ENCODE peak calls at places on chromosomes 1 and 21, in nine cellular contexts. I is T-helper 17 cell; S is Right ventricle myocardium superior; K is activated CD4-positive, alpha-beta T cell treated with anti-CD3 and anti-CD28 coated beads for 36 hours; D is CD4-positive, CD25-positive, alpha-beta regulatory T cell; O is HTR-8/SVneo; Z is stimulated activated effector memory CD8-positive, alpha-beta T cell treated with anti-CD3 and anti-CD28 coated beads, Interleukin-12 subunit alpha, Interleukin-12 subunit beta, amount 100 ng/mL, for 72 hours; Q is stimulated activated CD4-positive, alpha-beta T cell treated with anti-CD3 and anti-CD28 coated beads, Interleukin-2, amount 100 ng/mL, for 48 hours; R is non-pigmented ciliary epithelial cell. A is an unnamed sample.

GRCh38 chr1:22680736-22681135 is 27.7 kb downstream of the C1QB start:
- DNase-seq in I (no peak), S (no peak), K (no peak), D (no peak), O (no peak), Z (no peak), Q (no peak), R (no peak), A (no peak)

GRCh38 chr21:37098756-37099155 is 25.7 kb downstream of the TTC3 start:
- DNase-seq in I (no peak), S (no peak), K (no peak), D (no peak), O (no peak), Z (no peak), Q (no peak), R (no peak), A (no peak)

GRCh38 chr1:237879195-237879594 is 11.5 kb downstream of the ZP4 start:
- DNase-seq in I (no peak), S (no peak), K (no peak), D (no peak), O (peak; percentile 64), Z (no peak), Q (no peak), R (peak; percentile 38), A (no peak)

GRCh38 chr1:169726851-169727250 is 7.0 kb downstream of the SELE start:
- DNase-seq in I (no peak), S (no peak), K (no peak), D (no peak), O (no peak), Z (no peak), Q (no peak), R (no peak), A (no peak)

GRCh38 chr1:172405912-172406311 is 14.6 kb upstream of the C1orf105 start:
- DNase-seq in I (no peak), S (no peak), K (no peak), D (no peak), O (no peak), Z (no peak), Q (no peak), R (no peak), A (no peak)

GRCh38 chr21:46037338-46038325 is 56.1 kb downstream of the COL6A1 start:
- DNase-seq in I (no peak), S (no peak), K (no peak), D (no peak), O (no peak), Z (no peak), Q (no peak), R (no peak), A (no peak)

GRCh38 chr1:248886237-248886895 is 19.7 kb upstream of the PGBD2 start:
- DNase-seq in I (no peak), S (no peak), K (no peak), D (no peak), O (no peak), Z (peak; percentile 8), Q (no peak), R (no peak), A (no peak)

GRCh38 chr1:15681346-15682290 is 2.5 kb upstream of the PLEKHM2 start:
- DNase-seq in I (no peak), S (no peak), K (no peak), D (no peak), O (no peak), Z (no peak), Q (no peak), R (no peak), A (no peak)

GRCh38 chr1:89822999-89823628 is 2.3 kb downstream of the LRRC8D start:
- DNase-seq in I (no peak), S (no peak), K (no peak), D (no peak), O (no peak), Z (no peak), Q (no peak), R (no peak), A (no peak)

GRCh38 chr1:6475381-6476133 is 9.6 kb upstream of the TNFRSF25 start:
- DNase-seq in I (peak; percentile 76), S (peak; percentile 81), K (peak; percentile 84), D (peak; percentile 79), O (peak; percentile 71), Z (peak; percentile 87), Q (peak; percentile 77), R (no peak), A (peak; percentile 82)